ENCODE peak calls at places on chromosome 13, in nine cellular contexts. R is GM04504; C is stimulated activated CD8-positive, alpha-beta memory T cell treated with anti-CD3 and anti-CD28 coated beads, Interleukin-4, amount 100 ng/mL, for 1 hour; D is activated T-cell treated with anti-CD3 and anti-CD28 coated beads for 1 hour; E is NCI-H1092 treated with DMSO at 0.1 percent for 48 hours; H is mesenchymal stem cell; T is KBM-7; I is IMR-90; M is foreskin fibroblast. P is an unnamed sample.
A peak's percentile ranks its signal among the peaks of the same experiment; 100 is the strongest.

GRCh38 chr13:30156270-30156669 is 151.1 kb downstream of the KATNAL1 start:
- DNase-seq in R (no peak), C (no peak), D (no peak), E (no peak), H (no peak), T (no peak), I (peak; percentile 33), M (no peak), P (no peak)

GRCh38 chr13:28022848-28023518 is 34.5 kb upstream of the URAD start:
- DNase-seq in R (no peak), C (no peak), D (no peak), E (peak; percentile 48), H (no peak), T (no peak), I (peak; percentile 46), M (no peak), P (no peak)

GRCh38 chr13:100100115-100100879 is 11.4 kb downstream of the PCCA start:
- DNase-seq in R (no peak), C (no peak), D (no peak), E (no peak), H (peak; percentile 81), T (peak; percentile 47), I (peak; percentile 87), M (peak; percentile 70), P (no peak)

GRCh38 chr13:20191311-20191901 is 1.3 kb downstream of the GJB2 start:
- DNase-seq in R (no peak), C (no peak), D (no peak), E (no peak), H (no peak), T (no peak), I (no peak), M (no peak), P (no peak)

GRCh38 chr13:71621152-71622124 is 245.6 kb downstream of the DACH1 start:
- DNase-seq in R (no peak), C (no peak), D (no peak), E (peak; percentile 99), H (peak; percentile 34), T (no peak), I (no peak), M (no peak), P (no peak)

GRCh38 chr13:23436680-23437079 is 3.2 kb upstream of the SACS start:
- DNase-seq in R (no peak), C (no peak), D (no peak), E (no peak), H (no peak), T (no peak), I (no peak), M (peak; percentile 63), P (no peak)

GRCh38 chr13:97403893-97404683 is 29.9 kb upstream of the RAP2A start:
- DNase-seq in R (peak; percentile 18), C (no peak), D (no peak), E (no peak), H (no peak), T (no peak), I (peak; percentile 28), M (peak; percentile 70), P (no peak)

GRCh38 chr13:30341815-30342570 is 34.6 kb upstream of the KATNAL1 start:
- DNase-seq in R (peak; percentile 89), C (no peak), D (no peak), E (peak; percentile 18), H (peak; percentile 88), T (no peak), I (peak; percentile 94), M (peak; percentile 97), P (no peak)

GRCh38 chr13:99375806-99376080 is 68.5 kb upstream of the GPR183 start:
- DNase-seq in R (no peak), C (no peak), D (no peak), E (no peak), H (no peak), T (no peak), I (no peak), M (no peak), P (no peak)

GRCh38 chr13:100675660-100676129 is 1.1 kb upstream of the TMTC4 start:
- DNase-seq in R (no peak), C (peak; percentile 3), D (no peak), E (no peak), H (no peak), T (no peak), I (no peak), M (no peak), P (no peak)

GRCh38 chr13:72004975-72005374 is 138.0 kb upstream of the DACH1 start:
- DNase-seq in R (peak; percentile 62), C (no peak), D (no peak), E (no peak), H (no peak), T (no peak), I (no peak), M (peak; percentile 43), P (no peak)

GRCh38 chr13:41668130-41668757 is 210.9 kb downstream of the RGCC start:
- DNase-seq in R (peak; percentile 80), C (no peak), D (no peak), E (peak; percentile 83), H (peak; percentile 94), T (peak; percentile 92), I (peak; percentile 95), M (peak; percentile 93), P (peak; percentile 56)

GRCh38 chr13:80955487-80955886 is 614.6 kb upstream of the SPRY2 start:
- DNase-seq in R (no peak), C (no peak), D (no peak), E (no peak), H (no peak), T (no peak), I (no peak), M (peak; percentile 61), P (no peak)

GRCh38 chr13:111368091-111368490 is 47.6 kb downstream of the TEX29 start:
- DNase-seq in R (no peak), C (no peak), D (no peak), E (no peak), H (no peak), T (no peak), I (no peak), M (no peak), P (no peak)

GRCh38 chr13:109243311-109243951 is 543.0 kb downstream of the IRS2 start:
- DNase-seq in R (peak; percentile 73), C (no peak), D (no peak), E (no peak), H (peak; percentile 92), T (no peak), I (peak; percentile 91), M (peak; percentile 89), P (no peak)

GRCh38 chr13:34352958-34353357 is 535.0 kb downstream of the RFC3 start:
- DNase-seq in R (no peak), C (no peak), D (no peak), E (no peak), H (no peak), T (no peak), I (peak; percentile 18), M (peak; percentile 62), P (no peak)

GRCh38 chr13:52850396-52851152 is 2.1 kb upstream of the PCDH8 start:
- DNase-seq in R (no peak), C (no peak), D (no peak), E (peak; percentile 58), H (peak; percentile 51), T (peak; percentile 57), I (peak; percentile 7), M (peak; percentile 68), P (no peak)

GRCh38 chr13:95128045-95128643 is 173.1 kb downstream of the ABCC4 start:
- DNase-seq in R (no peak), C (no peak), D (no peak), E (peak; percentile 31), H (no peak), T (no peak), I (no peak), M (no peak), P (no peak)

GRCh38 chr13:96053003-96053703 is at the start of gene UGGT2:
- DNase-seq in R (peak; percentile 90), C (no peak), D (no peak), E (peak; percentile 94), H (peak; percentile 96), T (peak; percentile 80), I (peak; percentile 94), M (peak; percentile 99), P (no peak)

GRCh38 chr13:25874064-25874737 is 177.6 kb downstream of the SHISA2 start:
- DNase-seq in R (no peak), C (no peak), D (no peak), E (no peak), H (no peak), T (no peak), I (no peak), M (no peak), P (peak; percentile 80)

GRCh38 chr13:45086484-45086883 is 33.8 kb upstream of the GTF2F2 start:
- DNase-seq in R (peak; percentile 85), C (no peak), D (no peak), E (no peak), H (peak; percentile 48), T (no peak), I (peak; percentile 55), M (peak; percentile 49), P (no peak)

GRCh38 chr13:109160357-109160756 is 530.9 kb downstream of the MYO16 start:
- DNase-seq in R (no peak), C (no peak), D (no peak), E (no peak), H (no peak), T (no peak), I (no peak), M (no peak), P (no peak)

GRCh38 chr13:40480012-40480914 is 186.2 kb downstream of the FOXO1 start:
- DNase-seq in R (no peak), C (no peak), D (no peak), E (no peak), H (no peak), T (no peak), I (no peak), M (no peak), P (no peak)

GRCh38 chr13:97018029-97018819 is 23.9 kb upstream of the OXGR1 start:
- DNase-seq in R (no peak), C (no peak), D (no peak), E (peak; percentile 65), H (peak; percentile 71), T (peak; percentile 62), I (peak; percentile 61), M (peak; percentile 83), P (peak; percentile 52)

GRCh38 chr13:51645154-51645650 is 60.9 kb downstream of the WDFY2 start:
- DNase-seq in R (peak; percentile 51), C (no peak), D (no peak), E (no peak), H (peak; percentile 96), T (peak; percentile 78), I (peak; percentile 57), M (peak; percentile 79), P (peak; percentile 12)

GRCh38 chr13:30241537-30241936 is 65.8 kb downstream of the KATNAL1 start:
- DNase-seq in R (no peak), C (no peak), D (no peak), E (no peak), H (no peak), T (no peak), I (no peak), M (no peak), P (no peak)

GRCh38 chr13:20366056-20366455 is 133.9 kb upstream of the GJB6 start:
- DNase-seq in R (no peak), C (no peak), D (no peak), E (no peak), H (no peak), T (no peak), I (no peak), M (no peak), P (no peak)

GRCh38 chr13:66805657-66806056 is 424.5 kb downstream of the PCDH9 start:
- DNase-seq in R (no peak), C (no peak), D (no peak), E (peak; percentile 48), H (no peak), T (no peak), I (peak; percentile 54), M (peak; percentile 47), P (no peak)

GRCh38 chr13:50129923-50130685 is 114.9 kb downstream of the KCNRG start:
- DNase-seq in R (peak; percentile 21), C (no peak), D (no peak), E (peak; percentile 29), H (peak; percentile 64), T (no peak), I (no peak), M (peak; percentile 65), P (no peak)

GRCh38 chr13:26605845-26606244 is 48.4 kb downstream of the WASF3 start:
- DNase-seq in R (no peak), C (no peak), D (no peak), E (no peak), H (no peak), T (no peak), I (no peak), M (no peak), P (no peak)

GRCh38 chr13:29494520-29494919 is 101.0 kb downstream of the SLC7A1 start:
- DNase-seq in R (no peak), C (no peak), D (no peak), E (no peak), H (no peak), T (no peak), I (no peak), M (no peak), P (no peak)

P was measured in DND-41.